ENCODE peak calls at places on chromosomes 4 and X, in six cellular contexts. One of them, this sample, is unnamed.
A peak's percentile ranks its signal among the peaks of the same experiment; 100 is the strongest.

GRCh38 chrX:5788930-5789329 is 439.7 kb downstream of the NLGN4X start:
- DNase-seq in PC-3: no peak
- DNase-seq in left lung: no peak
- DNase-seq in upper lobe of left lung: no peak
- DNase-seq in tibial nerve: no peak
- DNase-seq in ascending aorta: no peak
- DNase-seq in this sample: no peak

GRCh38 chr4:108018038-108018883 is 28.6 kb downstream of the HADH start:
- DNase-seq in PC-3: peak; percentile 78
- DNase-seq in left lung: no peak
- DNase-seq in upper lobe of left lung: peak; percentile 78
- DNase-seq in tibial nerve: peak; percentile 78
- DNase-seq in ascending aorta: no peak
- DNase-seq in this sample: peak; percentile 81

GRCh38 chrX:63743596-63743995 is 41.4 kb downstream of the ARHGEF9 start:
- DNase-seq in PC-3: no peak
- DNase-seq in left lung: no peak
- DNase-seq in upper lobe of left lung: no peak
- DNase-seq in tibial nerve: no peak
- DNase-seq in ascending aorta: no peak
- DNase-seq in this sample: no peak

GRCh38 chr4:102625232-102625930 is 124.2 kb downstream of the NFKB1 start:
- DNase-seq in PC-3: peak; percentile 38
- DNase-seq in left lung: no peak
- DNase-seq in upper lobe of left lung: peak; percentile 45
- DNase-seq in tibial nerve: no peak
- DNase-seq in ascending aorta: no peak
- DNase-seq in this sample: peak; percentile 57

GRCh38 chrX:129653181-129653984 is 1.4 kb downstream of the APLN start:
- DNase-seq in PC-3: no peak
- DNase-seq in left lung: no peak
- DNase-seq in upper lobe of left lung: no peak
- DNase-seq in tibial nerve: no peak
- DNase-seq in ascending aorta: no peak
- DNase-seq in this sample: peak; percentile 56

GRCh38 chr4:185202984-185203379 is 818 bp downstream of the CFAP97 start:
- DNase-seq in PC-3: no peak
- DNase-seq in left lung: no peak
- DNase-seq in upper lobe of left lung: no peak
- DNase-seq in tibial nerve: no peak
- DNase-seq in ascending aorta: no peak
- DNase-seq in this sample: no peak

GRCh38 chrX:80578518-80579105 is 158.4 kb downstream of the TENT5D start:
- DNase-seq in PC-3: peak; percentile 55
- DNase-seq in left lung: no peak
- DNase-seq in upper lobe of left lung: no peak
- DNase-seq in tibial nerve: no peak
- DNase-seq in ascending aorta: no peak
- DNase-seq in this sample: no peak

GRCh38 chr4:76950052-76950845 is 697 bp downstream of the SEPTIN11 start:
- DNase-seq in PC-3: peak; percentile 16
- DNase-seq in left lung: peak; percentile 89
- DNase-seq in upper lobe of left lung: peak; percentile 34
- DNase-seq in tibial nerve: peak; percentile 31
- DNase-seq in ascending aorta: no peak
- DNase-seq in this sample: peak; percentile 71

GRCh38 chr4:173934933-173935620 is 348.4 kb downstream of the FBXO8 start:
- DNase-seq in PC-3: no peak
- DNase-seq in left lung: no peak
- DNase-seq in upper lobe of left lung: no peak
- DNase-seq in tibial nerve: no peak
- DNase-seq in ascending aorta: no peak
- DNase-seq in this sample: no peak

GRCh38 chr4:2138846-2139500 is 79.8 kb downstream of the NAT8L start:
- DNase-seq in PC-3: no peak
- DNase-seq in left lung: no peak
- DNase-seq in upper lobe of left lung: no peak
- DNase-seq in tibial nerve: no peak
- DNase-seq in ascending aorta: no peak
- DNase-seq in this sample: no peak

GRCh38 chr4:13920901-13921300 is 293.4 kb upstream of the BOD1L1 start:
- DNase-seq in PC-3: peak; percentile 97
- DNase-seq in left lung: no peak
- DNase-seq in upper lobe of left lung: no peak
- DNase-seq in tibial nerve: peak; percentile 15
- DNase-seq in ascending aorta: no peak
- DNase-seq in this sample: no peak

GRCh38 chr4:139015948-139016451 is 419 bp downstream of the NOCT start:
- DNase-seq in PC-3: no peak
- DNase-seq in left lung: peak; percentile 90
- DNase-seq in upper lobe of left lung: peak; percentile 57
- DNase-seq in tibial nerve: no peak
- DNase-seq in ascending aorta: no peak
- DNase-seq in this sample: peak; percentile 76

GRCh38 chr4:128830906-128831525 is 21.5 kb downstream of the JADE1 start:
- DNase-seq in PC-3: no peak
- DNase-seq in left lung: no peak
- DNase-seq in upper lobe of left lung: no peak
- DNase-seq in tibial nerve: no peak
- DNase-seq in ascending aorta: no peak
- DNase-seq in this sample: no peak

GRCh38 chr4:5824635-5825034 is 68.3 kb downstream of the CRMP1 start:
- DNase-seq in PC-3: peak; percentile 55
- DNase-seq in left lung: no peak
- DNase-seq in upper lobe of left lung: no peak
- DNase-seq in tibial nerve: no peak
- DNase-seq in ascending aorta: no peak
- DNase-seq in this sample: no peak

GRCh38 chr4:160493206-160493605 is 1390.3 kb downstream of the RAPGEF2 start:
- DNase-seq in PC-3: no peak
- DNase-seq in left lung: no peak
- DNase-seq in upper lobe of left lung: no peak
- DNase-seq in tibial nerve: no peak
- DNase-seq in ascending aorta: no peak
- DNase-seq in this sample: no peak

GRCh38 chrX:19174401-19175025 is 52.2 kb upstream of the ADGRG2 start:
- DNase-seq in PC-3: peak; percentile 91
- DNase-seq in left lung: no peak
- DNase-seq in upper lobe of left lung: no peak
- DNase-seq in tibial nerve: peak; percentile 15
- DNase-seq in ascending aorta: no peak
- DNase-seq in this sample: no peak

GRCh38 chr4:112807083-112807482 is 170.1 kb downstream of the LARP7 start:
- DNase-seq in PC-3: no peak
- DNase-seq in left lung: no peak
- DNase-seq in upper lobe of left lung: no peak
- DNase-seq in tibial nerve: no peak
- DNase-seq in ascending aorta: no peak
- DNase-seq in this sample: no peak

GRCh38 chr4:135770505-135770904 is 1568.9 kb upstream of the PABPC4L start:
- DNase-seq in PC-3: peak; percentile 34
- DNase-seq in left lung: no peak
- DNase-seq in upper lobe of left lung: no peak
- DNase-seq in tibial nerve: no peak
- DNase-seq in ascending aorta: no peak
- DNase-seq in this sample: no peak
- H3K9me3 ChIP-seq in PC-3: no peaks in the 10 kb centered on the region
- H3K9me3 ChIP-seq in left lung: peaks cover 4% of the 10 kb centered on the region
- H3K9me3 ChIP-seq in upper lobe of left lung: no peaks in the 10 kb centered on the region
- H3K9me3 ChIP-seq in tibial nerve: peaks cover 4% of the 10 kb centered on the region
- H3K9me3 ChIP-seq in ascending aorta: no peaks in the 10 kb centered on the region
- H3K9me3 ChIP-seq in this sample: no peaks in the 10 kb centered on the region

GRCh38 chrX:104482757-104483156 is 83.2 kb upstream of the IL1RAPL2 start:
- DNase-seq in PC-3: peak; percentile 15
- DNase-seq in left lung: no peak
- DNase-seq in upper lobe of left lung: no peak
- DNase-seq in tibial nerve: no peak
- DNase-seq in ascending aorta: no peak
- DNase-seq in this sample: no peak
- TF ChIP-seq CTCF in PC-3: peak; percentile 58
- TF ChIP-seq CTCF in left lung: no peak
- TF ChIP-seq CTCF in upper lobe of left lung: no peak
- TF ChIP-seq CTCF in tibial nerve: peak; percentile 6
- TF ChIP-seq CTCF in ascending aorta: no peak
- TF ChIP-seq CTCF in this sample: peak; percentile 48

GRCh38 chrX:810186-810585 is 179.6 kb downstream of the SHOX start:
- DNase-seq in PC-3: no peak
- DNase-seq in left lung: no peak
- DNase-seq in upper lobe of left lung: no peak
- DNase-seq in tibial nerve: no peak
- DNase-seq in ascending aorta: no peak
- DNase-seq in this sample: no peak

GRCh38 chrX:806586-806985 is 176.0 kb downstream of the SHOX start:
- DNase-seq in PC-3: no peak
- DNase-seq in left lung: no peak
- DNase-seq in upper lobe of left lung: no peak
- DNase-seq in tibial nerve: no peak
- DNase-seq in ascending aorta: no peak
- DNase-seq in this sample: no peak

GRCh38 chrX:809081-809480 is 178.5 kb downstream of the SHOX start:
- DNase-seq in PC-3: no peak
- DNase-seq in left lung: no peak
- DNase-seq in upper lobe of left lung: no peak
- DNase-seq in tibial nerve: no peak
- DNase-seq in ascending aorta: no peak
- DNase-seq in this sample: no peak

GRCh38 chrX:805988-806387 is 175.4 kb downstream of the SHOX start:
- DNase-seq in PC-3: no peak
- DNase-seq in left lung: no peak
- DNase-seq in upper lobe of left lung: no peak
- DNase-seq in tibial nerve: no peak
- DNase-seq in ascending aorta: no peak
- DNase-seq in this sample: no peak
- H3K9me3 ChIP-seq in PC-3: no peaks in the 10 kb centered on the region
- H3K9me3 ChIP-seq in left lung: no peaks in the 10 kb centered on the region
- H3K9me3 ChIP-seq in upper lobe of left lung: no peaks in the 10 kb centered on the region
- H3K9me3 ChIP-seq in tibial nerve: peaks cover 10% of the 10 kb centered on the region
- H3K9me3 ChIP-seq in ascending aorta: no peaks in the 10 kb centered on the region
- H3K9me3 ChIP-seq in this sample: no peaks in the 10 kb centered on the region

GRCh38 chr4:165060938-165061337 is 7.3 kb downstream of the TRIM75 start:
- DNase-seq in PC-3: peak; percentile 62
- DNase-seq in left lung: no peak
- DNase-seq in upper lobe of left lung: no peak
- DNase-seq in tibial nerve: no peak
- DNase-seq in ascending aorta: no peak
- DNase-seq in this sample: no peak
- TF ChIP-seq CTCF in PC-3: peak; percentile 55
- TF ChIP-seq CTCF in left lung: no peak
- TF ChIP-seq CTCF in upper lobe of left lung: no peak
- TF ChIP-seq CTCF in tibial nerve: peak; percentile 7
- TF ChIP-seq CTCF in ascending aorta: no peak
- TF ChIP-seq CTCF in this sample: no peak

GRCh38 chr4:172734555-172734954 is 434.1 kb upstream of the GALNT7 start:
- DNase-seq in PC-3: no peak
- DNase-seq in left lung: no peak
- DNase-seq in upper lobe of left lung: no peak
- DNase-seq in tibial nerve: no peak
- DNase-seq in ascending aorta: no peak
- DNase-seq in this sample: no peak
- H3K9me3 ChIP-seq in PC-3: no peaks in the 10 kb centered on the region
- H3K9me3 ChIP-seq in left lung: peaks cover 67% of the 10 kb centered on the region
- H3K9me3 ChIP-seq in upper lobe of left lung: no peaks in the 10 kb centered on the region
- H3K9me3 ChIP-seq in tibial nerve: peaks cover 54% of the 10 kb centered on the region
- H3K9me3 ChIP-seq in ascending aorta: peaks cover 8% of the 10 kb centered on the region
- H3K9me3 ChIP-seq in this sample: no peaks in the 10 kb centered on the region

DNA sequence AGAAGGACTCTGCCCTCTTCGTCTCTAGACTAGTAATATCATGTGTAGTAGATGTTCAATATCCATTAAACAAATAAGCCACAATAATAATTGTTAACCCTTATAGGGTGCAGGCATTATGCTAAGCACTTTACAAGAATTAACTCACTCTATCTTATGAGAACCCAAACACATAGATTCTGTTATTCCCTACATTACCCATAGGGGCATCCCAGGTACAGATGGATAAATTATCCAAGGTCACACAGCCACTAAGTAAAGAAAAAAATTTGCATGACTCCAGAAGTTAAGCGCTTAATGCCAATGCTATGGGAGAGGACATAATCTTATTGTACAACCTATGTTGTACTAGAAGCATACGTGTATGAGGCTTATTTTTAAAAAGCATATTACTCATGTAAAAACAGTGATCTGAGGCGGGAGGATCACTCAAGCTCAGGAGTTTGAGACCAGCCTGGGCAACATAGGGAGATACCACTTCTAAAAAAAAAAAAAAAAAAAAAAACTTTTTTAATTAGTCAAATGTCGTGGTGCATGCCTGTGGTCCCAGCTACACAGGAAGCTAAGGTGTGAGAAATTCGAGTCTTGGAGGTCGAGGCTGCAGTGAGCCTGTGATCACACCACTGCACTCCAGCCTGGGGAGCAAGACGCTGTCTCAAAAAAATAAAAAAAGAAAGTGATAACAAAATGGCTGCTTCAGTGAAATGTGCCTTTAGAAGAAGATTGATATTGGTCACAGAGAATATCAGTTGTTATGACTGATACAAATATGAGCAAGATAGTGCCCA is 13.6 kb downstream of the LDB2 start:
- DNase-seq in PC-3: no peak
- DNase-seq in left lung: no peak
- DNase-seq in upper lobe of left lung: no peak
- DNase-seq in tibial nerve: no peak
- DNase-seq in ascending aorta: no peak
- DNase-seq in this sample: no peak
- TF ChIP-seq CTCF in PC-3: no peak
- TF ChIP-seq CTCF in left lung: no peak
- TF ChIP-seq CTCF in upper lobe of left lung: no peak
- TF ChIP-seq CTCF in tibial nerve: no peak
- TF ChIP-seq CTCF in ascending aorta: no peak
- TF ChIP-seq CTCF in this sample: no peak

GRCh38 chrX:40151211-40152172 is 53.7 kb upstream of the BCOR start:
- DNase-seq in PC-3: peak; percentile 55
- DNase-seq in left lung: no peak
- DNase-seq in upper lobe of left lung: no peak
- DNase-seq in tibial nerve: no peak
- DNase-seq in ascending aorta: no peak
- DNase-seq in this sample: peak; percentile 62
- H3K9me3 ChIP-seq in PC-3: no peaks in the 10 kb centered on the region
- H3K9me3 ChIP-seq in left lung: no peaks in the 10 kb centered on the region
- H3K9me3 ChIP-seq in upper lobe of left lung: no peaks in the 10 kb centered on the region
- H3K9me3 ChIP-seq in tibial nerve: no peaks in the 10 kb centered on the region
- H3K9me3 ChIP-seq in ascending aorta: no peaks in the 10 kb centered on the region
- H3K9me3 ChIP-seq in this sample: no peaks in the 10 kb centered on the region

This sample was measured in right lobe of liver.